ENCODE peak calls at places on chromosome 17, in eight cellular contexts. R, C, A, X, Y, E, S and F are unnamed samples.

GRCh38 chr17:2084766-2085647 is 30.1 kb downstream of the HIC1 start:
- DNase-seq in R (no peak), C (peak; percentile 58), A (peak; percentile 79), X (no peak), Y (no peak), E (no peak), S (no peak), F (peak; percentile 64)

GRCh38 chr17:57773557-57773956 is 28.5 kb upstream of the CCDC182 start:
- DNase-seq in R (no peak), C (no peak), A (no peak), X (no peak), Y (no peak), E (no peak), S (no peak), F (no peak)

GRCh38 chr17:73343168-73343634 is 31.4 kb upstream of the CDC42EP4 start:
- DNase-seq in R (peak; percentile 73), C (peak; percentile 94), A (no peak), X (peak; percentile 76), Y (peak; percentile 80), E (peak; percentile 64), S (no peak), F (peak; percentile 77)

GRCh38 chr17:48483471-48484131 is 47.2 kb downstream of the HOXB1 start:
- DNase-seq in R (no peak), C (peak; percentile 97), A (peak; percentile 96), X (peak; percentile 99), Y (no peak), E (peak; percentile 99), S (peak; percentile 19), F (peak; percentile 92)

GRCh38 chr17:73566905-73567782 is 77.1 kb downstream of the SDK2 start:
- DNase-seq in R (no peak), C (peak; percentile 32), A (no peak), X (no peak), Y (peak; percentile 74), E (no peak), S (no peak), F (no peak)

GRCh38 chr17:14317383-14317782 is 16.5 kb downstream of the HS3ST3B1 start:
- DNase-seq in R (no peak), C (no peak), A (no peak), X (no peak), Y (no peak), E (no peak), S (no peak), F (no peak)

GRCh38 chr17:13593757-13594156 is 8.0 kb downstream of the HS3ST3A1 start:
- DNase-seq in R (no peak), C (no peak), A (peak; percentile 66), X (peak; percentile 30), Y (no peak), E (no peak), S (no peak), F (no peak)

GRCh38 chr17:82823004-82823403 is 16.8 kb downstream of the ZNF750 start:
- DNase-seq in R (no peak), C (no peak), A (no peak), X (no peak), Y (no peak), E (no peak), S (no peak), F (no peak)